ENCODE peak calls at places on chromosomes 1 and 21, in five cellular contexts. One of them, this sample, is unnamed.

GRCh38 chr1:67832737-67833594 is at the start of gene GNG12:
- DNase-seq in GDM1: no peak
- DNase-seq in psoas muscle: peak
- DNase-seq in HFFc6: peak
- DNase-seq in esophagus squamous epithelium: no peak
- DNase-seq in this sample: peak

GRCh38 chr1:178686407-178686806 is 38.6 kb upstream of the RALGPS2 start:
- DNase-seq in esophagus squamous epithelium: no peak
- DNase-seq in GDM1: no peak
- DNase-seq in psoas muscle: no peak
- DNase-seq in HFFc6: no peak
- DNase-seq in this sample: no peak

GRCh38 chr1:23019851-23020625 is 770 bp downstream of the KDM1A start:
- DNase-seq in GDM1: peak
- DNase-seq in psoas muscle: peak
- DNase-seq in esophagus squamous epithelium: no peak
- DNase-seq in HFFc6: peak
- DNase-seq in this sample: peak

GRCh38 chr1:2547210-2548067 is 8.7 kb upstream of the TNFRSF14 start:
- DNase-seq in GDM1: no peak
- DNase-seq in HFFc6: no peak
- DNase-seq in psoas muscle: no peak
- DNase-seq in esophagus squamous epithelium: no peak
- DNase-seq in this sample: peak

GRCh38 chr1:221632072-221632471 is 109.8 kb downstream of the DUSP10 start:
- DNase-seq in GDM1: no peak
- DNase-seq in esophagus squamous epithelium: no peak
- DNase-seq in HFFc6: no peak
- DNase-seq in psoas muscle: no peak
- DNase-seq in this sample: no peak

GRCh38 chr21:33011462-33011861 is 14.3 kb upstream of the OLIG2 start:
- DNase-seq in esophagus squamous epithelium: no peak
- DNase-seq in HFFc6: peak
- DNase-seq in psoas muscle: no peak
- DNase-seq in GDM1: no peak
- DNase-seq in this sample: no peak

GRCh38 chr1:35637401-35637809 is 3.9 kb downstream of the PSMB2 start:
- DNase-seq in GDM1: no peak
- DNase-seq in HFFc6: no peak
- DNase-seq in esophagus squamous epithelium: no peak
- DNase-seq in psoas muscle: no peak
- DNase-seq in this sample: no peak

GRCh38 chr1:27491748-27492700 is 2.1 kb upstream of the WASF2 start:
- DNase-seq in HFFc6: no peak
- DNase-seq in psoas muscle: peak
- DNase-seq in GDM1: no peak
- DNase-seq in esophagus squamous epithelium: no peak
- DNase-seq in this sample: peak

GRCh38 chr1:227938911-227939790 is 8.6 kb downstream of the WNT9A start:
- DNase-seq in HFFc6: no peak
- DNase-seq in GDM1: no peak
- DNase-seq in esophagus squamous epithelium: no peak
- DNase-seq in psoas muscle: no peak
- DNase-seq in this sample: peak